ENCODE peak calls at places on chromosomes 16 and 17, in four cellular contexts. B is CD8-positive, alpha-beta T cell; A is stomach; G is upper lobe of right lung. N is an unnamed sample. For H3K27me3, the result is how much of the 10 kb centered on the place peaks cover.

GRCh38 chr17:42380935-42381334 is 7.3 kb downstream of the STAT3 start:
- DNase-seq in A (no peak), B (no peak), G (no peak), N (no peak)

GRCh38 chr17:9401434-9401833 is 174.2 kb downstream of the STX8 start:
- DNase-seq in G (no peak), B (no peak), A (no peak), N (no peak)

GRCh38 chr17:77235370-77236080 is 94.8 kb downstream of the SEC14L1 start:
- DNase-seq in G (no peak), A (no peak), B (no peak), N (peak)

GRCh38 chr16:25108054-25108453 is 3.5 kb upstream of the LCMT1 start:
- DNase-seq in A (no peak), B (peak), G (no peak), N (no peak)

GRCh38 chr16:64017789-64018188 is 1104.1 kb downstream of the CDH11 start:
- DNase-seq in B (no peak), G (no peak), A (no peak), N (no peak)

GRCh38 chr17:1201132-1201702 is 21.4 kb upstream of the ABR start:
- DNase-seq in B (peak), G (no peak), A (no peak), N (no peak)

GRCh38 chr16:89135166-89135565 is 36.4 kb upstream of the CDH15 start:
- DNase-seq in B (no peak), A (no peak), G (peak), N (no peak)

GRCh38 chr16:8885674-8886592 is 3.8 kb downstream of the LITAFD start:
- DNase-seq in A (no peak), B (no peak), G (peak), N (no peak)

GRCh38 chr17:58189436-58190146 is 2.9 kb upstream of the EPX start:
- DNase-seq in B (no peak), A (peak), G (peak), N (no peak)

GRCh38 chr17:76816590-76817135 is 51.5 kb upstream of the MGAT5B start:
- DNase-seq in B (peak), A (peak), G (no peak), N (no peak)

GRCh38 chr16:81593481-81593880 is 148.9 kb downstream of the CMIP start:
- DNase-seq in B (no peak), A (no peak), G (no peak), N (no peak)

GRCh38 chr17:34195987-34196386 is 59.1 kb upstream of the CCL2 start:
- DNase-seq in G (no peak), A (no peak), B (no peak), N (no peak)

GRCh38 chr17:77392376-77393273 is 251.9 kb downstream of the SEC14L1 start:
- DNase-seq in G (no peak), A (peak), B (no peak), N (no peak)

GRCh38 chr17:56896217-56896967 is 17.5 kb downstream of the TRIM25 start:
- DNase-seq in B (no peak), G (no peak), A (peak), N (no peak)

GRCh38 chr17:33112763-33113162 is 121.1 kb downstream of the SPACA3 start:
- DNase-seq in G (no peak), B (no peak), A (no peak), N (no peak)

GRCh38 chr17:55466671-55467070 is 44.6 kb downstream of the SMIM36 start:
- DNase-seq in G (no peak), B (no peak), A (no peak), N (no peak)

GRCh38 chr17:39765766-39766165 is 28.0 kb downstream of the GRB7 start:
- DNase-seq in B (no peak), G (no peak), A (no peak), N (no peak)

GRCh38 chr17:15998031-15998574 is 1.4 kb downstream of the ZSWIM7 start:
- DNase-seq in G (no peak), B (no peak), A (no peak), N (no peak)

GRCh38 chr17:82090549-82091263 is 7.3 kb downstream of the FASN start:
- DNase-seq in A (no peak), G (no peak), B (no peak), N (no peak)

GRCh38 chr17:82089723-82090548 is 8.1 kb downstream of the FASN start:
- DNase-seq in B (no peak), A (no peak), G (no peak), N (no peak)

GRCh38 chr17:82092094-82092586 is 5.9 kb downstream of the FASN start:
- DNase-seq in A (no peak), B (no peak), G (no peak), N (no peak)

GRCh38 chr17:82092628-82092994 is 5.4 kb downstream of the FASN start:
- DNase-seq in G (no peak), A (no peak), B (no peak), N (no peak)

DNA sequence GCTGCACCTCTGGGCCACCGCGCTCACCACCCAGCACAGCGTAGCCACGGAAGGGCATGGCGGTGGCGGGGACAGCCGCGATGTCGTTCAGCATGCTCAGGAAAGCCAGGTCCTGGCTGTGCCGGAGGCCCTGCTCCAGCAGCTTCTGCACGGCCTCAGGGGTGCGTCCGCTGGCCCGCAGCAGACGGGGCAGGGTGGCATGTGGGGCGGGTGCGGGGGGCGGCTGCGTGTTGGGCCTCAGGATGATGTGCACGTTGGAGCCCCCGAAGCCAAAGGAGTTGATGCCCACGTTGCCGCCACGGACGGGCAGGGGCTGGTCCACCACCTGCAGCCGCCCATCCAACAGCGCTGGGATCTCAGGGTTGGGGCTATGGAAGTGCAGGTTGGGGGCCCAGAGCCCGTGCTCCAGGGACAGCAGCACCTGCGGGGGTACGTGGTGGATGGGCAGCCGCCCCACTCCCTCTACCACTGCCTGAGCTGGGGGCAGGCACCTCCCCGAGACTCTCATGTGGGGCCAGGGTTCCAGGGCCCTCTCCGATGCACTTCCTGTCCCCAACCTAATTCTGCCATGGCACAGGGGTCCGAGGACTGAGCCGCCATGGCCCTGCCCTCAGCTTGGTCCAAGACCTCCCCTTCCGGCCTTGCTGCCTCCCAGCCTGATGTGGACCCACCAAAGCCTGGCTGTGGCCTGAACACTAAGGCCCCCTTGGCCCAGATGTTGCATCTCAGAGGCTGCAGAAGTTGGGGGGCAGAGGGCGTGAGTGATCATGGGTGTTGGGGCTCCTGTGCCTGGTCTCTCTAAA is 6.6 kb downstream of the FASN start:
- DNase-seq in A (no peak), G (no peak), B (no peak), N (no peak)
- H3K27me3 ChIP-seq in A (under half), G (under half), B (under half), N (under half)

DNA sequence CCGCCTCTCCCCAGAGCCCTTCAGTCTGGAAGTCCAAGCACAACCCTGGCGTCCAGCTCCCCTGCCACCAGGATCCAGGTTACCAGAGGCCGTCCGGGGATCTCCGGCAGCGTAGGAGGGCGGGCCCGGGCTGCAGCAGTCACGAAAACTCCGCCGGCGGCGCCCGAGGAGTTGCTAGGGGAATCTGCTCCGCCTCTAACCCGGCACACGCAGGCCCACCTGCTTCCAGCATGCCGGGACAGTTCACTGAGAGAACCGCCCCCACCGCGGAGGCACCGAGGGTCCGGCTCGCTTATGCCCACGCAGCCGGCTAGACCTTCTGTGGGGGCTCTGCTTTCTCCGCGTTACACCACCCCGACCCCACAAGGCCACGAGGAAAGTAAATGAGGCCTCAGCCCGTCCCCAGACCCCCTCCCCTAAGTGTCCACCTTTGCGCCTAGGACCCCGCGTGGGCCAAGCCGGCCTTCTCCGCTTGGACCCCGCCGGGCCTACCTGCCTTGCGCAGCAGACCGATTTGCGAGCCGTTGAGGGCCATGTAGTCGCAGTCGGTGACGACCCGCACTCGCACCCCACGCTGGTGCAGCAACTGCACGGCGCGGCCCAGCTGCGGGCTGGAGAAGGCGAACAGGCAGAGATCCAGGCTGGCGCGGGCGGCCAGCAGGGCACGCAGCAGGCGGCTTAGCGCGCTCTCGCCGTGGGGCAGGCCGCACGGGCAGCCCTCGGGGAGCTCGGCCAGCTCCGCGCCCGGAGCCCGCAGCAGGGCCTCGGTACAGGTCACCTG is 575 bp downstream of the PLD6 start:
- DNase-seq in A (peak), B (no peak), G (peak), N (no peak)
- TF ChIP-seq CTCF in A (no peak), B (no peak), G (no peak), N (no peak)

DNA sequence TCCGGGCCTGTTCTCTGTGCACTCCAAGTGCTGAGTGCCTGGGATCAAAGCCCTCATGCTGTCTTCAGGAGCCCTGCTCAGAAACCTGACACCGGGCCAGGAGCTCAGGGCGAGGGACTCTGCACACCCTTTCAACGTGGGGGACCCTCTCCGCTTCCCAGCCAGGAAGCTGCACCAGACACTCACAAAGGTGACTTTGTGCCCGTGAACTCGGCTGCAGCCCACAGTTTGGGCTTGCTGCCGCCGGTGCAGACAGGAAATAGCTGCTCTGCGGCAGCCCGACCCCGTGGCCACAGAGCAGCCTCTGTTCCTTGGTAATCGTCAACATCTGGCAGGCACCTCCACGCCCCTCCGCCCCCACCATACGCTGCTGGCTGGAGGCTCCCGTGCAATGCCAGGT is 93.4 kb upstream of the METRNL start:
- DNase-seq in A (peak), G (peak), B (peak), N (peak)
- H3K27ac ChIP-seq in A (no peak), G (no peak), B (peak), N (no peak)

GRCh38 chr17:50026046-50026675 is 29.7 kb upstream of the ITGA3 start:
- DNase-seq in B (no peak), A (no peak), G (no peak), N (peak)
- H3K27me3 ChIP-seq in B (under half), A (under half), G (under half), N (under half)

GRCh38 chr17:68133370-68134045 is 98.0 kb downstream of the KPNA2 start:
- DNase-seq in G (no peak), A (no peak), B (no peak), N (no peak)
- TF ChIP-seq CTCF in G (no peak), A (no peak), B (no peak), N (peak)

DNA sequence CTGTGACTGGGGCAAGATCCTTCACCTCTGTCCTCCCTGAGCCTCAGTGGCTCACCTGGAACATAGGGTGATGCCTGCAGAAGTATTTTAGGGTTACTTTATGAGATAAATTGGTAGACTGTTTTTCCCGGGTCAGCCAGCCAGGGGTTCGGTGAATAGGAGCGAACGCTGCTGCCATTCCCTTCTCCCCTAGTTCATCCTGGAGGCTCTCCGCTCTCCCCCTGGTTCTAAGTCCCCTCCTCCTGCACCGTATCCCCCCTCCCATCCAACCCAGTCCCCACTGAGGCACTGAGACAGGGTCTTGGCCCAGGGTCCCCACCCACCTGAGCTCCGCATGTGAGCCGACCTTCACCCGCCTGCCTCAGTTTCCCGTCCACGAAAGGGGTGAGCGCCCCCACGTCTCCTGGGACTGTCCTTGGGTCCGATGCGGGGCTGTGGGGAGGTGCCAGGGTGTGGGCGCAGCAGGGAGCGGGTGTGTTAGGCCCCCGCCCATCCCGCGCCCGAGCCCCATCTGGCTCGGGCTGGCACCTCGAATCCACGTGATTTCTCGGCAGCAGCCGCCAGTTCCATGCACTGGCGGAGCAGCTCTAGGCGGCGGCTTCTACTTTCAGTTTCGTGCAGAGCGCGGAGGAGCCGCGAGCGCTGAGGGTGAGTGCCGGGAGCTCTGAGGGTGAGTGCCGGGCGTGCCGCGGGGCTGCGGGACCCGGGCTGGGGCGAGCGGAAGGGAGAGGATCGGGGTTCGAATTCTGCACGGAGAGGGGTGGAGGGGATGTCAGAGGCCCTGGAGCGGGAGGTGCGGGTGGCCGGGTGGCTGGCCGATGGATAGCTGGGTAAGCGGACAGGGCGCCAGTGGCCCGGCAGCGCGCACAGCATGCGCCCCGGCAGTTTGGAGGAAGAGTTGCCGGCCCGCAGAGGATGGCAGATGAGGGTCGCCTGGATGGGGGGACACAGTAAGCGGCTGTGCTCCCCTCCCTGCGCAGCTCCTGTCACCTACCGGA is at the start of gene NLRC5:
- DNase-seq in G (peak), A (peak), B (peak), N (peak)
- H3K27ac ChIP-seq in G (peak), A (peak), B (peak), N (peak)

DNA sequence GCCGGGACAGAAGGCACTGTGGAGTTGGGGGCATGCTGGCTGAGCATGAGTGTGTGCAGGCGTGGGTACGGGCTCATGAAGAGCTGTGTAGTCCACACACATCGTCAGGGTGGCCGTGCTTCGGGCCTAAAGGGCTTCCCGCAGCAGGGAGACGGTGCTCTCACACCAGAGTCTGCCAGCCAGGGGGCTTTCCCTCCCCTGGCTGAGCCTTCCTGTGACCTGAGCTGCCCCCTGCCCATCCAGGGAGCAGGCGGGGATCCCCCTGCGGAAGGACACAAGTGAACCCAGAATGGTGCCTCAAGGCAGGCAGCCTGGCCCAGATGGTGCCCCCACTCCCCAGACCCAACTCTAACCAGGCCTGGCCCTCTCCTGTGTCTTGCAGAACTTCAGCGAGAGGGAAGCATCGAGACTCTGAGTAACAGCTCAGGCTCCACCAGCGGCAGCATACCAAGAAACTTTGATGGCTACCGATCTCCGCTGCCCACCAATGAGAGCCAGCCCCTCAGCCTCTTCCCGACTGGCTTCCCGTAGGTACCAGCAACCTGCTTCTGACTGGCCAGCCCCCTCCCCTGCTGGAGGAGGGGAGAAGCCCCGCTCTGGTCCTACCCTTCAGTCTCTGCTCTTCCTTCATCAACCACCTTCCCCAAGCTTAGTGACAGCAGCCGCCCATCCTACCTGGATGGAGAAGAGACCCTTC is 7.9 kb upstream of the TBX2 start:
- DNase-seq in A (no peak), B (no peak), G (no peak), N (no peak)
- H3K27me3 ChIP-seq in A (half or more), B (under half), G (under half), N (under half)